ENCODE peak calls at places on chromosome 2, in eight cellular contexts. E, T, A, C, Y, Q, J and K are unnamed samples.

GRCh38 chr2:68727698-68728375 is 6.8 kb upstream of the ARHGAP25 start:
- DNase-seq in E (no peak), T (no peak), A (no peak), C (no peak), Y (no peak), Q (no peak), J (no peak), K (peak)

GRCh38 chr2:134669731-134670669 is 48.8 kb downstream of the TMEM163 start:
- DNase-seq in E (peak), T (peak), A (no peak), C (no peak), Y (peak), Q (no peak), J (no peak), K (peak)

GRCh38 chr2:19300961-19301360 is 57.5 kb downstream of the OSR1 start:
- DNase-seq in E (no peak), T (no peak), A (no peak), C (no peak), Y (no peak), Q (no peak), J (no peak), K (no peak)

GRCh38 chr2:69559696-69560482 is 83.7 kb downstream of the AAK1 start:
- DNase-seq in E (no peak), T (no peak), A (no peak), C (no peak), Y (peak), Q (peak), J (peak), K (no peak)

GRCh38 chr2:98518106-98518505 is 73.4 kb downstream of the INPP4A start:
- DNase-seq in E (no peak), T (peak), A (no peak), C (no peak), Y (peak), Q (peak), J (no peak), K (no peak)

GRCh38 chr2:3082705-3083104 is 294.9 kb downstream of the EIPR1 start:
- DNase-seq in E (no peak), T (no peak), A (no peak), C (no peak), Y (no peak), Q (no peak), J (no peak), K (no peak)

GRCh38 chr2:152578573-152578972 is 138.7 kb downstream of the PRPF40A start:
- DNase-seq in E (no peak), T (no peak), A (no peak), C (no peak), Y (no peak), Q (no peak), J (no peak), K (no peak)

GRCh38 chr2:41966431-41966893 is 81.4 kb upstream of the PKDCC start:
- DNase-seq in E (peak), T (no peak), A (peak), C (peak), Y (no peak), Q (no peak), J (peak), K (peak)

GRCh38 chr2:190984595-190984994 is 29.4 kb downstream of the STAT1 start:
- DNase-seq in E (no peak), T (no peak), A (peak), C (no peak), Y (no peak), Q (no peak), J (no peak), K (no peak)

GRCh38 chr2:150572194-150572766 is 84.8 kb upstream of the RND3 start:
- DNase-seq in E (no peak), T (no peak), A (no peak), C (no peak), Y (no peak), Q (no peak), J (no peak), K (no peak)

GRCh38 chr2:8458461-8459459 is 223.1 kb upstream of the ID2 start:
- DNase-seq in E (no peak), T (no peak), A (no peak), C (no peak), Y (no peak), Q (no peak), J (no peak), K (peak)

GRCh38 chr2:27262379-27263286 is at the start of gene SLC30A3:
- DNase-seq in E (peak), T (peak), A (peak), C (peak), Y (peak), Q (peak), J (peak), K (peak)

GRCh38 chr2:32246911-32247310 is 17.8 kb downstream of the NLRC4 start:
- DNase-seq in E (no peak), T (no peak), A (no peak), C (no peak), Y (no peak), Q (no peak), J (no peak), K (no peak)

GRCh38 chr2:183389546-183390080 is 265.4 kb downstream of the NUP35 start:
- DNase-seq in E (no peak), T (peak), A (no peak), C (no peak), Y (no peak), Q (no peak), J (no peak), K (no peak)

GRCh38 chr2:97673915-97674283 is 4.4 kb downstream of the C2orf92 start:
- DNase-seq in E (no peak), T (no peak), A (no peak), C (no peak), Y (no peak), Q (peak), J (no peak), K (no peak)

GRCh38 chr2:191677091-191677645 is 768 bp upstream of the NABP1 start:
- DNase-seq in E (no peak), T (no peak), A (no peak), C (no peak), Y (no peak), Q (peak), J (peak), K (peak)